ENCODE peak calls at places on chromosome 2, in seven cellular contexts. R is transverse colon; X is AG04449; J is CD8-positive, alpha-beta T cell; W is cardiac fibroblast; I is choroid plexus epithelial cell; K is RWPE2. A is an unnamed sample.

GRCh38 chr2:130252880-130253645 is 54.8 kb upstream of the TUBA3E start:
- DNase-seq in W (peak), J (no peak), X (no peak), R (peak), I (peak), K (no peak), A (peak)

GRCh38 chr2:37389984-37390765 is 45.7 kb downstream of the QPCT start:
- DNase-seq in J (peak), R (peak), W (peak), K (no peak), X (no peak), I (peak), A (peak)

GRCh38 chr2:62398295-62398855 is 107.6 kb downstream of the TMEM17 start:
- DNase-seq in K (no peak), J (no peak), W (no peak), I (no peak), R (no peak), X (no peak), A (no peak)

GRCh38 chr2:121254748-121255147 is 30.3 kb downstream of the TFCP2L1 start:
- DNase-seq in K (no peak), J (no peak), R (no peak), I (no peak), X (no peak), W (no peak), A (peak)

GRCh38 chr2:138780908-138781307 is 718 bp upstream of the NXPH2 start:
- DNase-seq in J (no peak), R (no peak), X (no peak), K (no peak), W (no peak), I (no peak), A (no peak)

GRCh38 chr2:216663106-216663505 is 29.9 kb downstream of the IGFBP2 start:
- DNase-seq in R (no peak), X (no peak), K (no peak), I (no peak), W (no peak), J (no peak), A (no peak)

GRCh38 chr2:28395334-28396061 is 2.8 kb downstream of the FOSL2 start:
- DNase-seq in X (no peak), I (peak), R (peak), W (peak), K (peak), J (no peak), A (no peak)

GRCh38 chr2:20378891-20379519 is 28.4 kb upstream of the PUM2 start:
- DNase-seq in K (peak), W (peak), J (no peak), I (peak), R (peak), X (no peak), A (peak)

GRCh38 chr2:51013060-51013746 is 18.7 kb downstream of the NRXN1 start:
- DNase-seq in J (no peak), W (no peak), I (peak), K (no peak), X (no peak), R (peak), A (peak)

GRCh38 chr2:241850544-241851324 is 8.0 kb downstream of the PDCD1 start:
- DNase-seq in X (no peak), R (no peak), W (no peak), I (no peak), K (peak), J (no peak), A (no peak)

GRCh38 chr2:105595536-105595935 is 149.2 kb upstream of the NCK2 start:
- DNase-seq in K (no peak), R (no peak), I (no peak), W (no peak), J (no peak), X (no peak), A (peak)

GRCh38 chr2:129849559-129850160 is 129.8 kb upstream of the RAB6C start:
- DNase-seq in I (peak), J (no peak), X (peak), K (no peak), W (peak), R (no peak), A (no peak)

GRCh38 chr2:174957049-174957448 is 48.1 kb downstream of the CHN1 start:
- DNase-seq in X (no peak), J (no peak), K (no peak), R (no peak), I (peak), W (no peak), A (no peak)

GRCh38 chr2:237766334-237766733 is 32.2 kb upstream of the RBM44 start:
- DNase-seq in R (no peak), I (peak), K (no peak), J (no peak), W (no peak), X (peak), A (no peak)

GRCh38 chr2:63051795-63052333 is 1.2 kb downstream of the OTX1 start:
- DNase-seq in X (no peak), K (no peak), J (no peak), W (no peak), I (no peak), R (no peak), A (no peak)

GRCh38 chr2:169815849-169816248 is 8.9 kb downstream of the METTL5 start:
- DNase-seq in K (no peak), X (peak), J (no peak), R (no peak), I (peak), W (peak), A (no peak)

GRCh38 chr2:96536445-96537065 is at the start of gene ARID5A:
- DNase-seq in R (peak), K (peak), W (peak), I (peak), X (no peak), J (peak), A (peak)

GRCh38 chr2:99572798-99573197 is 83.0 kb upstream of the REV1 start:
- DNase-seq in J (no peak), X (no peak), W (no peak), K (no peak), I (no peak), R (no peak), A (no peak)

GRCh38 chr2:26175191-26175715 is 2.4 kb downstream of the GAREM2 start:
- DNase-seq in I (no peak), X (no peak), W (no peak), K (no peak), R (no peak), J (no peak), A (no peak)

GRCh38 chr2:7588295-7588694 is 671.1 kb downstream of the RNF144A start:
- DNase-seq in X (no peak), I (no peak), W (no peak), R (no peak), J (no peak), K (no peak), A (no peak)

GRCh38 chr2:201118957-201119848 is 3.2 kb downstream of the CFLAR start:
- DNase-seq in X (no peak), K (no peak), W (peak), I (peak), R (no peak), J (peak), A (no peak)

GRCh38 chr2:204885747-204886146 is 340.5 kb downstream of the PARD3B start:
- DNase-seq in K (no peak), I (peak), W (peak), J (no peak), R (no peak), X (no peak), A (peak)
- TF ChIP-seq CTCF in K (no peak), I (peak), W (peak), J (no peak), R (no peak), X (no peak), A (no peak)

GRCh38 chr2:182695796-182696195 is 20.3 kb upstream of the DNAJC10 start:
- DNase-seq in X (no peak), I (no peak), J (no peak), R (no peak), K (no peak), W (no peak), A (no peak)
- TF ChIP-seq CTCF in X (no peak), I (no peak), J (no peak), R (no peak), K (no peak), W (no peak), A (no peak)

GRCh38 chr2:148842050-148842449 is 33.0 kb upstream of the KIF5C start:
- DNase-seq in W (no peak), X (no peak), I (no peak), R (no peak), J (no peak), K (no peak), A (no peak)
- TF ChIP-seq CTCF in W (no peak), X (no peak), I (no peak), R (no peak), J (no peak), K (no peak), A (no peak)

GRCh38 chr2:43104763-43105162 is 121.6 kb downstream of the ZFP36L2 start:
- DNase-seq in W (no peak), J (no peak), I (no peak), R (no peak), X (no peak), K (no peak), A (no peak)
- TF ChIP-seq CTCF in W (no peak), J (no peak), I (no peak), R (no peak), X (no peak), K (no peak), A (no peak)